ENCODE peak calls at places on chromosomes 5 and 9, in nine cellular contexts. C is GM23338; Y is Right ventricle myocardium superior; M is A549; G is ecto neural progenitor cell; P is RPMI8226; N is CD4-positive, CD25-positive, alpha-beta regulatory T cell; Q is EL; W is activated T-cell treated with anti-CD3 and anti-CD28 coated beads, Interleukin-2, amount 50 U/mL, for 72 hours. S is an unnamed sample.

GRCh38 chr5:16616536-16617271 is at the start of gene RETREG1:
- DNase-seq in P (no peak), Q (peak), Y (peak), W (peak), M (peak), G (peak), N (peak), C (peak), S (peak)

GRCh38 chr9:84297162-84297821 is 43.3 kb downstream of the SLC28A3 start:
- DNase-seq in N (no peak), Y (no peak), Q (peak), W (no peak), G (no peak), C (no peak), M (no peak), P (no peak), S (no peak)

GRCh38 chr5:53127107-53127506 is 17.6 kb upstream of the MOCS2 start:
- DNase-seq in P (no peak), C (no peak), Y (no peak), W (no peak), Q (no peak), G (no peak), N (no peak), M (no peak), S (no peak)

GRCh38 chr5:36457511-36458260 is 148.7 kb upstream of the SLC1A3 start:
- DNase-seq in Y (no peak), W (no peak), C (peak), G (no peak), P (no peak), Q (peak), M (no peak), N (no peak), S (no peak)

GRCh38 chr5:15798006-15798405 is 298.0 kb downstream of the FBXL7 start:
- DNase-seq in C (no peak), Q (no peak), M (no peak), Y (peak), P (no peak), N (no peak), G (no peak), W (no peak), S (no peak)

GRCh38 chr5:62029303-62029702 is 276.7 kb upstream of the KIF2A start:
- DNase-seq in Q (peak), Y (no peak), C (no peak), N (no peak), P (no peak), M (peak), G (no peak), W (no peak), S (no peak)

GRCh38 chr5:170445936-170446335 is 56.8 kb upstream of the KCNMB1 start:
- DNase-seq in Q (no peak), M (no peak), C (no peak), N (no peak), Y (no peak), W (no peak), P (no peak), G (peak), S (no peak)

GRCh38 chr5:177378884-177379883 is 5.0 kb upstream of the SLC34A1 start:
- DNase-seq in P (no peak), Q (peak), C (no peak), M (peak), G (no peak), N (no peak), W (peak), Y (no peak), S (no peak)

GRCh38 chr9:118438805-118439204 is 734.6 kb downstream of the TLR4 start:
- DNase-seq in Q (no peak), C (no peak), N (no peak), G (no peak), M (no peak), W (no peak), Y (no peak), P (no peak), S (no peak)

GRCh38 chr9:88578486-88579362 is 43.7 kb downstream of the NXNL2 start:
- DNase-seq in Q (peak), Y (peak), M (peak), P (peak), W (peak), N (peak), C (peak), G (peak), S (peak)

GRCh38 chr9:100602302-100602930 is 24.5 kb downstream of the CAVIN4 start:
- DNase-seq in W (no peak), Q (peak), N (no peak), C (peak), G (no peak), Y (no peak), P (peak), M (peak), S (peak)

GRCh38 chr5:122259995-122260394 is 52.0 kb upstream of the SNCAIP start:
- DNase-seq in M (peak), C (no peak), W (no peak), Q (peak), G (no peak), N (no peak), P (no peak), Y (no peak), S (no peak)

GRCh38 chr5:4216142-4216541 is 620.5 kb downstream of the IRX1 start:
- DNase-seq in P (no peak), Y (no peak), N (no peak), M (no peak), C (no peak), G (peak), Q (no peak), W (no peak), S (no peak)